ENCODE peak calls at places on chromosomes 13 and 19, in nine cellular contexts. One of them, this sample, is unnamed.

GRCh38 chr19:39362682-39363657 is 20.7 kb downstream of the SAMD4B start:
- DNase-seq in brain microvascular endothelial cell: peak
- DNase-seq in neural progenitor cell: no peak
- DNase-seq in germinal center: no peak
- DNase-seq in activated naive CD8-positive, alpha-beta T cell treated with anti-CD3 and anti-CD28 coated beads, Interleukin-2, amount 10 ng/mL, durations not matched to agents 7 days and 5 days: no peak
- DNase-seq in Calu3: no peak
- DNase-seq in CD4-positive, CD25-positive, alpha-beta regulatory T cell: no peak
- DNase-seq in gastrocnemius medialis: no peak
- DNase-seq in SJSA1: no peak
- DNase-seq in this sample: no peak

GRCh38 chr13:28493740-28494536 is 990 bp downstream of the FLT1 start:
- DNase-seq in SJSA1: peak
- DNase-seq in activated naive CD8-positive, alpha-beta T cell treated with anti-CD3 and anti-CD28 coated beads, Interleukin-2, amount 10 ng/mL, durations not matched to agents 7 days and 5 days: peak
- DNase-seq in neural progenitor cell: peak
- DNase-seq in CD4-positive, CD25-positive, alpha-beta regulatory T cell: no peak
- DNase-seq in germinal center: no peak
- DNase-seq in gastrocnemius medialis: no peak
- DNase-seq in Calu3: no peak
- DNase-seq in brain microvascular endothelial cell: no peak
- DNase-seq in this sample: no peak

GRCh38 chr19:16470911-16471811 is 609 bp downstream of the EPS15L1 start:
- DNase-seq in SJSA1: peak
- DNase-seq in germinal center: peak
- DNase-seq in brain microvascular endothelial cell: no peak
- DNase-seq in activated naive CD8-positive, alpha-beta T cell treated with anti-CD3 and anti-CD28 coated beads, Interleukin-2, amount 10 ng/mL, durations not matched to agents 7 days and 5 days: peak
- DNase-seq in gastrocnemius medialis: peak
- DNase-seq in CD4-positive, CD25-positive, alpha-beta regulatory T cell: no peak
- DNase-seq in Calu3: no peak
- DNase-seq in neural progenitor cell: peak
- DNase-seq in this sample: no peak

GRCh38 chr13:79226938-79227337 is 179.1 kb downstream of the RBM26 start:
- DNase-seq in CD4-positive, CD25-positive, alpha-beta regulatory T cell: no peak
- DNase-seq in Calu3: no peak
- DNase-seq in SJSA1: no peak
- DNase-seq in neural progenitor cell: no peak
- DNase-seq in gastrocnemius medialis: no peak
- DNase-seq in germinal center: no peak
- DNase-seq in activated naive CD8-positive, alpha-beta T cell treated with anti-CD3 and anti-CD28 coated beads, Interleukin-2, amount 10 ng/mL, durations not matched to agents 7 days and 5 days: no peak
- DNase-seq in brain microvascular endothelial cell: no peak
- DNase-seq in this sample: no peak

GRCh38 chr13:32911506-32911905 is 104.7 kb upstream of the KL start:
- DNase-seq in CD4-positive, CD25-positive, alpha-beta regulatory T cell: no peak
- DNase-seq in germinal center: peak
- DNase-seq in gastrocnemius medialis: no peak
- DNase-seq in brain microvascular endothelial cell: peak
- DNase-seq in neural progenitor cell: peak
- DNase-seq in SJSA1: peak
- DNase-seq in activated naive CD8-positive, alpha-beta T cell treated with anti-CD3 and anti-CD28 coated beads, Interleukin-2, amount 10 ng/mL, durations not matched to agents 7 days and 5 days: peak
- DNase-seq in Calu3: peak
- DNase-seq in this sample: peak

GRCh38 chr19:17202249-17202648 is 12.9 kb upstream of the USE1 start:
- DNase-seq in neural progenitor cell: no peak
- DNase-seq in SJSA1: no peak
- DNase-seq in Calu3: no peak
- DNase-seq in activated naive CD8-positive, alpha-beta T cell treated with anti-CD3 and anti-CD28 coated beads, Interleukin-2, amount 10 ng/mL, durations not matched to agents 7 days and 5 days: no peak
- DNase-seq in germinal center: no peak
- DNase-seq in brain microvascular endothelial cell: no peak
- DNase-seq in gastrocnemius medialis: no peak
- DNase-seq in CD4-positive, CD25-positive, alpha-beta regulatory T cell: no peak
- DNase-seq in this sample: no peak

GRCh38 chr13:28494861-28495585 is at the start of gene FLT1:
- DNase-seq in germinal center: peak
- DNase-seq in activated naive CD8-positive, alpha-beta T cell treated with anti-CD3 and anti-CD28 coated beads, Interleukin-2, amount 10 ng/mL, durations not matched to agents 7 days and 5 days: peak
- DNase-seq in Calu3: peak
- DNase-seq in SJSA1: peak
- DNase-seq in CD4-positive, CD25-positive, alpha-beta regulatory T cell: no peak
- DNase-seq in gastrocnemius medialis: peak
- DNase-seq in neural progenitor cell: peak
- DNase-seq in brain microvascular endothelial cell: no peak
- DNase-seq in this sample: peak

GRCh38 chr19:41691268-41691970 is 3.3 kb upstream of the CEACAM7 start:
- DNase-seq in neural progenitor cell: no peak
- DNase-seq in CD4-positive, CD25-positive, alpha-beta regulatory T cell: peak
- DNase-seq in Calu3: peak
- DNase-seq in germinal center: peak
- DNase-seq in activated naive CD8-positive, alpha-beta T cell treated with anti-CD3 and anti-CD28 coated beads, Interleukin-2, amount 10 ng/mL, durations not matched to agents 7 days and 5 days: peak
- DNase-seq in brain microvascular endothelial cell: no peak
- DNase-seq in SJSA1: no peak
- DNase-seq in gastrocnemius medialis: no peak
- DNase-seq in this sample: no peak

GRCh38 chr19:50869479-50869878 is 3.8 kb upstream of the KLK2 start:
- DNase-seq in brain microvascular endothelial cell: no peak
- DNase-seq in Calu3: no peak
- DNase-seq in gastrocnemius medialis: no peak
- DNase-seq in neural progenitor cell: no peak
- DNase-seq in SJSA1: no peak
- DNase-seq in CD4-positive, CD25-positive, alpha-beta regulatory T cell: no peak
- DNase-seq in germinal center: no peak
- DNase-seq in activated naive CD8-positive, alpha-beta T cell treated with anti-CD3 and anti-CD28 coated beads, Interleukin-2, amount 10 ng/mL, durations not matched to agents 7 days and 5 days: no peak
- DNase-seq in this sample: no peak

GRCh38 chr19:22523940-22524339 is 101.8 kb upstream of the ZNF98 start:
- DNase-seq in CD4-positive, CD25-positive, alpha-beta regulatory T cell: no peak
- DNase-seq in gastrocnemius medialis: no peak
- DNase-seq in germinal center: no peak
- DNase-seq in Calu3: no peak
- DNase-seq in SJSA1: no peak
- DNase-seq in activated naive CD8-positive, alpha-beta T cell treated with anti-CD3 and anti-CD28 coated beads, Interleukin-2, amount 10 ng/mL, durations not matched to agents 7 days and 5 days: no peak
- DNase-seq in brain microvascular endothelial cell: no peak
- DNase-seq in neural progenitor cell: no peak
- DNase-seq in this sample: no peak

GRCh38 chr19:16024266-16025107 is 51.8 kb upstream of the TPM4 start:
- DNase-seq in germinal center: no peak
- DNase-seq in activated naive CD8-positive, alpha-beta T cell treated with anti-CD3 and anti-CD28 coated beads, Interleukin-2, amount 10 ng/mL, durations not matched to agents 7 days and 5 days: no peak
- DNase-seq in CD4-positive, CD25-positive, alpha-beta regulatory T cell: no peak
- DNase-seq in neural progenitor cell: no peak
- DNase-seq in Calu3: no peak
- DNase-seq in gastrocnemius medialis: no peak
- DNase-seq in SJSA1: no peak
- DNase-seq in brain microvascular endothelial cell: no peak
- DNase-seq in this sample: no peak

GRCh38 chr13:44238011-44238421 is 135.6 kb upstream of the SERP2 start:
- DNase-seq in CD4-positive, CD25-positive, alpha-beta regulatory T cell: no peak
- DNase-seq in gastrocnemius medialis: no peak
- DNase-seq in SJSA1: no peak
- DNase-seq in brain microvascular endothelial cell: no peak
- DNase-seq in germinal center: no peak
- DNase-seq in Calu3: no peak
- DNase-seq in activated naive CD8-positive, alpha-beta T cell treated with anti-CD3 and anti-CD28 coated beads, Interleukin-2, amount 10 ng/mL, durations not matched to agents 7 days and 5 days: no peak
- DNase-seq in neural progenitor cell: no peak
- DNase-seq in this sample: no peak

GRCh38 chr19:10193666-10194499 is 870 bp downstream of the DNMT1 start:
- DNase-seq in germinal center: peak
- DNase-seq in brain microvascular endothelial cell: peak
- DNase-seq in CD4-positive, CD25-positive, alpha-beta regulatory T cell: peak
- DNase-seq in gastrocnemius medialis: no peak
- DNase-seq in SJSA1: peak
- DNase-seq in neural progenitor cell: no peak
- DNase-seq in Calu3: no peak
- DNase-seq in activated naive CD8-positive, alpha-beta T cell treated with anti-CD3 and anti-CD28 coated beads, Interleukin-2, amount 10 ng/mL, durations not matched to agents 7 days and 5 days: no peak
- DNase-seq in this sample: peak

GRCh38 chr19:40716031-40716654 is 543 bp downstream of the COQ8B start:
- DNase-seq in brain microvascular endothelial cell: peak
- DNase-seq in CD4-positive, CD25-positive, alpha-beta regulatory T cell: peak
- DNase-seq in SJSA1: peak
- DNase-seq in germinal center: peak
- DNase-seq in neural progenitor cell: no peak
- DNase-seq in gastrocnemius medialis: no peak
- DNase-seq in activated naive CD8-positive, alpha-beta T cell treated with anti-CD3 and anti-CD28 coated beads, Interleukin-2, amount 10 ng/mL, durations not matched to agents 7 days and 5 days: peak
- DNase-seq in Calu3: peak
- DNase-seq in this sample: no peak

GRCh38 chr13:39455534-39456175 is 147.3 kb downstream of the LHFPL6 start:
- DNase-seq in SJSA1: peak
- DNase-seq in CD4-positive, CD25-positive, alpha-beta regulatory T cell: no peak
- DNase-seq in germinal center: no peak
- DNase-seq in activated naive CD8-positive, alpha-beta T cell treated with anti-CD3 and anti-CD28 coated beads, Interleukin-2, amount 10 ng/mL, durations not matched to agents 7 days and 5 days: no peak
- DNase-seq in gastrocnemius medialis: no peak
- DNase-seq in neural progenitor cell: no peak
- DNase-seq in brain microvascular endothelial cell: peak
- DNase-seq in Calu3: no peak
- DNase-seq in this sample: no peak

GRCh38 chr13:44312898-44313551 is 60.6 kb upstream of the SERP2 start:
- DNase-seq in neural progenitor cell: no peak
- DNase-seq in activated naive CD8-positive, alpha-beta T cell treated with anti-CD3 and anti-CD28 coated beads, Interleukin-2, amount 10 ng/mL, durations not matched to agents 7 days and 5 days: no peak
- DNase-seq in CD4-positive, CD25-positive, alpha-beta regulatory T cell: no peak
- DNase-seq in Calu3: peak
- DNase-seq in SJSA1: peak
- DNase-seq in gastrocnemius medialis: no peak
- DNase-seq in brain microvascular endothelial cell: peak
- DNase-seq in germinal center: no peak
- DNase-seq in this sample: no peak

GRCh38 chr19:10514211-10515145 is 2.8 kb downstream of the S1PR5 start:
- DNase-seq in brain microvascular endothelial cell: no peak
- DNase-seq in germinal center: peak
- DNase-seq in neural progenitor cell: peak
- DNase-seq in CD4-positive, CD25-positive, alpha-beta regulatory T cell: no peak
- DNase-seq in Calu3: peak
- DNase-seq in gastrocnemius medialis: no peak
- DNase-seq in SJSA1: no peak
- DNase-seq in activated naive CD8-positive, alpha-beta T cell treated with anti-CD3 and anti-CD28 coated beads, Interleukin-2, amount 10 ng/mL, durations not matched to agents 7 days and 5 days: peak
- DNase-seq in this sample: no peak

GRCh38 chr13:98447881-98448641 is 128.8 kb downstream of the STK24 start:
- DNase-seq in CD4-positive, CD25-positive, alpha-beta regulatory T cell: no peak
- DNase-seq in germinal center: no peak
- DNase-seq in activated naive CD8-positive, alpha-beta T cell treated with anti-CD3 and anti-CD28 coated beads, Interleukin-2, amount 10 ng/mL, durations not matched to agents 7 days and 5 days: no peak
- DNase-seq in SJSA1: no peak
- DNase-seq in brain microvascular endothelial cell: no peak
- DNase-seq in Calu3: no peak
- DNase-seq in neural progenitor cell: peak
- DNase-seq in gastrocnemius medialis: peak
- DNase-seq in this sample: peak

GRCh38 chr13:110341445-110342247 is 34.6 kb downstream of the COL4A2 start:
- DNase-seq in germinal center: no peak
- DNase-seq in activated naive CD8-positive, alpha-beta T cell treated with anti-CD3 and anti-CD28 coated beads, Interleukin-2, amount 10 ng/mL, durations not matched to agents 7 days and 5 days: no peak
- DNase-seq in brain microvascular endothelial cell: peak
- DNase-seq in gastrocnemius medialis: no peak
- DNase-seq in Calu3: no peak
- DNase-seq in CD4-positive, CD25-positive, alpha-beta regulatory T cell: no peak
- DNase-seq in neural progenitor cell: no peak
- DNase-seq in SJSA1: peak
- DNase-seq in this sample: peak

GRCh38 chr19:13156968-13157882 is 7.0 kb downstream of the IER2 start:
- DNase-seq in SJSA1: no peak
- DNase-seq in CD4-positive, CD25-positive, alpha-beta regulatory T cell: peak
- DNase-seq in activated naive CD8-positive, alpha-beta T cell treated with anti-CD3 and anti-CD28 coated beads, Interleukin-2, amount 10 ng/mL, durations not matched to agents 7 days and 5 days: no peak
- DNase-seq in Calu3: no peak
- DNase-seq in brain microvascular endothelial cell: no peak
- DNase-seq in gastrocnemius medialis: no peak
- DNase-seq in germinal center: peak
- DNase-seq in neural progenitor cell: no peak
- DNase-seq in this sample: no peak

GRCh38 chr19:58033741-58034475 is at the start of gene ZSCAN1:
- DNase-seq in Calu3: no peak
- DNase-seq in CD4-positive, CD25-positive, alpha-beta regulatory T cell: peak
- DNase-seq in SJSA1: no peak
- DNase-seq in activated naive CD8-positive, alpha-beta T cell treated with anti-CD3 and anti-CD28 coated beads, Interleukin-2, amount 10 ng/mL, durations not matched to agents 7 days and 5 days: peak
- DNase-seq in brain microvascular endothelial cell: peak
- DNase-seq in neural progenitor cell: peak
- DNase-seq in gastrocnemius medialis: peak
- DNase-seq in germinal center: peak
- DNase-seq in this sample: peak

GRCh38 chr19:29121684-29122083 is 91.3 kb downstream of the UQCRFS1 start:
- DNase-seq in SJSA1: no peak
- DNase-seq in activated naive CD8-positive, alpha-beta T cell treated with anti-CD3 and anti-CD28 coated beads, Interleukin-2, amount 10 ng/mL, durations not matched to agents 7 days and 5 days: no peak
- DNase-seq in neural progenitor cell: peak
- DNase-seq in germinal center: peak
- DNase-seq in Calu3: peak
- DNase-seq in CD4-positive, CD25-positive, alpha-beta regulatory T cell: no peak
- DNase-seq in gastrocnemius medialis: no peak
- DNase-seq in brain microvascular endothelial cell: no peak
- DNase-seq in this sample: peak

GRCh38 chr13:67554746-67555452 is 324.8 kb upstream of the PCDH9 start:
- DNase-seq in Calu3: no peak
- DNase-seq in neural progenitor cell: no peak
- DNase-seq in SJSA1: no peak
- DNase-seq in brain microvascular endothelial cell: peak
- DNase-seq in germinal center: no peak
- DNase-seq in activated naive CD8-positive, alpha-beta T cell treated with anti-CD3 and anti-CD28 coated beads, Interleukin-2, amount 10 ng/mL, durations not matched to agents 7 days and 5 days: no peak
- DNase-seq in gastrocnemius medialis: no peak
- DNase-seq in CD4-positive, CD25-positive, alpha-beta regulatory T cell: no peak
- DNase-seq in this sample: no peak

GRCh38 chr19:8490873-8491272 is 11.6 kb downstream of the PRAM1 start:
- DNase-seq in germinal center: no peak
- DNase-seq in SJSA1: no peak
- DNase-seq in neural progenitor cell: no peak
- DNase-seq in gastrocnemius medialis: no peak
- DNase-seq in brain microvascular endothelial cell: no peak
- DNase-seq in activated naive CD8-positive, alpha-beta T cell treated with anti-CD3 and anti-CD28 coated beads, Interleukin-2, amount 10 ng/mL, durations not matched to agents 7 days and 5 days: no peak
- DNase-seq in CD4-positive, CD25-positive, alpha-beta regulatory T cell: no peak
- DNase-seq in Calu3: no peak
- DNase-seq in this sample: no peak

GRCh38 chr19:4829001-4829712 is 2.4 kb downstream of the TICAM1 start:
- DNase-seq in CD4-positive, CD25-positive, alpha-beta regulatory T cell: no peak
- DNase-seq in neural progenitor cell: no peak
- DNase-seq in activated naive CD8-positive, alpha-beta T cell treated with anti-CD3 and anti-CD28 coated beads, Interleukin-2, amount 10 ng/mL, durations not matched to agents 7 days and 5 days: no peak
- DNase-seq in SJSA1: no peak
- DNase-seq in Calu3: peak
- DNase-seq in germinal center: peak
- DNase-seq in gastrocnemius medialis: no peak
- DNase-seq in brain microvascular endothelial cell: no peak
- DNase-seq in this sample: no peak

GRCh38 chr13:25943081-25943480 is 108.7 kb downstream of the SHISA2 start:
- DNase-seq in brain microvascular endothelial cell: no peak
- DNase-seq in Calu3: no peak
- DNase-seq in CD4-positive, CD25-positive, alpha-beta regulatory T cell: no peak
- DNase-seq in germinal center: no peak
- DNase-seq in SJSA1: no peak
- DNase-seq in gastrocnemius medialis: no peak
- DNase-seq in neural progenitor cell: no peak
- DNase-seq in activated naive CD8-positive, alpha-beta T cell treated with anti-CD3 and anti-CD28 coated beads, Interleukin-2, amount 10 ng/mL, durations not matched to agents 7 days and 5 days: no peak
- DNase-seq in this sample: no peak

GRCh38 chr13:46654956-46655726 is 102.2 kb downstream of the LRCH1 start:
- DNase-seq in germinal center: no peak
- DNase-seq in gastrocnemius medialis: no peak
- DNase-seq in brain microvascular endothelial cell: no peak
- DNase-seq in neural progenitor cell: no peak
- DNase-seq in SJSA1: no peak
- DNase-seq in Calu3: no peak
- DNase-seq in activated naive CD8-positive, alpha-beta T cell treated with anti-CD3 and anti-CD28 coated beads, Interleukin-2, amount 10 ng/mL, durations not matched to agents 7 days and 5 days: no peak
- DNase-seq in CD4-positive, CD25-positive, alpha-beta regulatory T cell: no peak
- DNase-seq in this sample: no peak

GRCh38 chr19:44367024-44367423 is 10.5 kb upstream of the ZNF112 start:
- DNase-seq in brain microvascular endothelial cell: no peak
- DNase-seq in activated naive CD8-positive, alpha-beta T cell treated with anti-CD3 and anti-CD28 coated beads, Interleukin-2, amount 10 ng/mL, durations not matched to agents 7 days and 5 days: no peak
- DNase-seq in SJSA1: no peak
- DNase-seq in neural progenitor cell: no peak
- DNase-seq in gastrocnemius medialis: no peak
- DNase-seq in CD4-positive, CD25-positive, alpha-beta regulatory T cell: no peak
- DNase-seq in germinal center: no peak
- DNase-seq in Calu3: no peak
- DNase-seq in this sample: peak